ENCODE peak calls at places on chromosomes 4 and X, in nine cellular contexts. O, W, U, Y, G, D, K, S and Z are unnamed samples.

GRCh38 chr4:38728651-38729141 is 54.1 kb downstream of the TLR10 start:
- DNase-seq in O (no peak), W (no peak), U (peak; percentile 51), Y (peak; percentile 50), G (no peak), D (no peak), K (no peak), S (no peak), Z (peak; percentile 54)

GRCh38 chr4:187464561-187464960 is 531.0 kb upstream of the ZFP42 start:
- DNase-seq in O (no peak), W (no peak), U (no peak), Y (no peak), G (peak; percentile 18), D (no peak), K (no peak), S (no peak), Z (no peak)

GRCh38 chrX:107581923-107582322 is 46.4 kb upstream of the PRPS1 start:
- DNase-seq in O (no peak), W (no peak), U (no peak), Y (no peak), G (no peak), D (no peak), K (no peak), S (no peak), Z (no peak)

GRCh38 chr4:37225778-37226177 is 18.8 kb upstream of the NWD2 start:
- DNase-seq in O (no peak), W (no peak), U (no peak), Y (no peak), G (no peak), D (no peak), K (no peak), S (no peak), Z (no peak)

GRCh38 chr4:21790437-21791029 is 158.0 kb downstream of the KCNIP4 start:
- DNase-seq in O (no peak), W (peak; percentile 80), U (no peak), Y (peak; percentile 37), G (peak; percentile 40), D (no peak), K (no peak), S (no peak), Z (no peak)

GRCh38 chr4:4693258-4693657 is 151.4 kb upstream of the STX18 start:
- DNase-seq in O (no peak), W (peak; percentile 30), U (no peak), Y (no peak), G (no peak), D (no peak), K (no peak), S (no peak), Z (no peak)

GRCh38 chr4:145003675-145004074 is 94.3 kb downstream of the ANAPC10 start:
- DNase-seq in O (no peak), W (no peak), U (no peak), Y (no peak), G (no peak), D (no peak), K (no peak), S (no peak), Z (no peak)

GRCh38 chr4:73650255-73650654 is 30.0 kb upstream of the RASSF6 start:
- DNase-seq in O (no peak), W (no peak), U (no peak), Y (no peak), G (no peak), D (no peak), K (no peak), S (no peak), Z (no peak)

GRCh38 chrX:153640736-153641574 is 6.0 kb upstream of the DUSP9 start:
- DNase-seq in O (no peak), W (no peak), U (no peak), Y (no peak), G (no peak), D (no peak), K (no peak), S (no peak), Z (peak; percentile 27)

GRCh38 chr4:155629183-155629825 is 37.3 kb upstream of the GUCY1A1 start:
- DNase-seq in O (no peak), W (peak; percentile 49), U (no peak), Y (peak; percentile 71), G (no peak), D (no peak), K (no peak), S (peak; percentile 64), Z (no peak)

GRCh38 chr4:42262701-42263490 is 110.4 kb upstream of the BEND4 start:
- DNase-seq in O (no peak), W (no peak), U (no peak), Y (no peak), G (no peak), D (no peak), K (no peak), S (no peak), Z (no peak)

GRCh38 chrX:43589735-43590515 is 66.2 kb upstream of the MAOA start:
- DNase-seq in O (no peak), W (peak; percentile 79), U (no peak), Y (peak; percentile 6), G (no peak), D (no peak), K (no peak), S (no peak), Z (no peak)

GRCh38 chr4:14338206-14338605 is 664.1 kb upstream of the CPEB2 start:
- DNase-seq in O (no peak), W (peak; percentile 43), U (no peak), Y (no peak), G (no peak), D (no peak), K (no peak), S (no peak), Z (no peak)

GRCh38 chr4:47704693-47705325 is 133.1 kb downstream of the CORIN start:
- DNase-seq in O (no peak), W (peak; percentile 67), U (peak; percentile 46), Y (peak; percentile 49), G (peak; percentile 9), D (no peak), K (no peak), S (peak; percentile 35), Z (peak; percentile 70)